ENCODE peak calls at places on chromosomes 2 and 18, in four cellular contexts. C is K562, M is PC-3, U is mesendoderm. R is an unnamed sample.

GRCh38 chr2:98299506-98299905 is 46.8 kb upstream of the CNGA3 start:
- DNase-seq in C (no peak), M (no peak), U (no peak), R (no peak)

GRCh38 chr18:78506031-78506461 is 473.6 kb upstream of the SALL3 start:
- DNase-seq in U (peak), C (no peak), M (no peak), R (no peak)

GRCh38 chr18:48949051-48949605 is 1.6 kb downstream of the SMAD7 start:
- DNase-seq in M (peak), U (no peak), C (no peak), R (peak)

GRCh38 chr2:7866825-7867224 is 815.0 kb upstream of the ID2 start:
- DNase-seq in U (no peak), M (no peak), C (no peak), R (no peak)

GRCh38 chr18:433960-434359 is 66.5 kb downstream of the COLEC12 start:
- DNase-seq in M (no peak), C (no peak), U (no peak), R (peak)

GRCh38 chr18:26405190-26405781 is 143.1 kb downstream of the KCTD1 start:
- DNase-seq in C (peak), U (peak), M (peak), R (no peak)

GRCh38 chr2:143692162-143692561 is 562.9 kb downstream of the ARHGAP15 start:
- DNase-seq in C (no peak), M (no peak), U (peak), R (no peak)

GRCh38 chr2:177317443-177317842 is 52.9 kb upstream of the NFE2L2 start:
- DNase-seq in U (no peak), M (no peak), C (no peak), R (no peak)

GRCh38 chr2:159148891-159149290 is 137.6 kb downstream of the WDSUB1 start:
- DNase-seq in C (no peak), U (no peak), M (no peak), R (no peak)

GRCh38 chr2:9392895-9393757 is 30.2 kb downstream of the ITGB1BP1 start:
- DNase-seq in C (no peak), U (peak), M (no peak), R (peak)
- H3K4me2 ChIP-seq in C (no peak), U (no peak), M (no peak), R (no peak)

GRCh38 chr2:40039543-40039942 is 260.5 kb upstream of the THUMPD2 start:
- DNase-seq in C (no peak), M (no peak), U (no peak), R (no peak)
- H3K4me2 ChIP-seq in C (no peak), M (no peak), U (no peak), R (no peak)

GRCh38 chr2:241112592-241112991 is 10.5 kb upstream of the MTERF4 start:
- DNase-seq in C (no peak), U (no peak), M (no peak), R (no peak)

GRCh38 chr2:241112046-241112445 is 10.0 kb upstream of the MTERF4 start:
- DNase-seq in C (no peak), U (no peak), M (no peak), R (no peak)

GRCh38 chr2:241110607-241111442 is 8.7 kb upstream of the MTERF4 start:
- DNase-seq in U (no peak), M (no peak), C (no peak), R (no peak)

GRCh38 chr2:241110089-241110606 is 8.1 kb upstream of the MTERF4 start:
- DNase-seq in M (no peak), U (no peak), C (no peak), R (no peak)

DNA sequence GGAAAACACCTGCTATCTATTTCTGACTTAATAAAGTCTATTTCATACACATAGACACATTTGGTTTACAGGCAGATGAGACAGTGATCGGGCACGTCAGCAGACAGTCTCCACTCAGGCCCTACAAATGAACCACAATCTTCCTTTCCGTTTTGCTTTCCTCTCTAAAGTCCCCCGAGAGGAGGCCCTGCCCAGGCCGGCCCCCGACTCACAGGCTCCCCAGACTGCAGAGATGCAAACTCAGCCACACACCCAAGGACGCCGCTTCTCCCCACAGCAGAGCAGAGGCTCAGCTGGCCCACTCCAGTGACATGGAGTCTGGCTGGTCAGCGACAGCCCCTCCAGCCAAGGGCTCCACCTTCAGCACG is 9.3 kb upstream of the MTERF4 start:
- DNase-seq in C (no peak), M (no peak), U (no peak), R (no peak)
- H3K4me2 ChIP-seq in C (no peak), M (no peak), U (no peak), R (no peak)

GRCh38 chr2:65096948-65097347 is 33.0 kb downstream of the RAB1A start:
- DNase-seq in U (no peak), C (no peak), M (no peak), R (peak)
- H3K4me2 ChIP-seq in U (no peak), C (no peak), M (no peak), R (no peak)

DNA sequence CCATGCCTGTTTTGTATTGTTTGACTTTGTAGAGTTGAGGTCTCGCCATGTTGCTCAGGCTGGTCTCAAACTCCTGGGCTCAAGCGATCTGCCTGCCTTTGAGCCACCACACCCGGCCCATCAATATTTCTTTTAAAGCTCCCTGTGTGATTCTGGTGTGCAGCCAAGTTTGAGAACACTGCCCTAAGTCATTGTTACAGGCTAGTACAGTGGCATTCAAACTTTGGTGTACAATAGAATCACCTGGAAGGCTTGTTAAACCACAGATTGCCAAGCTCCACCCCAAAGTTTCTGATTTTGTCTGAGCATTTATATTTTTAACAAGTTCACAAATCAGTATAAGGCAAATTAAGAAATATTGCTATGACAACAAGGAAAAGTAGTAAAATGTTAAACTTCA is 100.0 kb downstream of the RBBP8 start:
- DNase-seq in M (peak), C (no peak), U (no peak), R (no peak)
- H3K4me2 ChIP-seq in M (no peak), C (no peak), U (no peak), R (no peak)

GRCh38 chr2:200757414-200757813 is 54.3 kb upstream of the BZW1 start:
- DNase-seq in M (no peak), C (no peak), U (no peak), R (no peak)
- H3K4me2 ChIP-seq in M (peak), C (no peak), U (no peak), R (peak)

DNA sequence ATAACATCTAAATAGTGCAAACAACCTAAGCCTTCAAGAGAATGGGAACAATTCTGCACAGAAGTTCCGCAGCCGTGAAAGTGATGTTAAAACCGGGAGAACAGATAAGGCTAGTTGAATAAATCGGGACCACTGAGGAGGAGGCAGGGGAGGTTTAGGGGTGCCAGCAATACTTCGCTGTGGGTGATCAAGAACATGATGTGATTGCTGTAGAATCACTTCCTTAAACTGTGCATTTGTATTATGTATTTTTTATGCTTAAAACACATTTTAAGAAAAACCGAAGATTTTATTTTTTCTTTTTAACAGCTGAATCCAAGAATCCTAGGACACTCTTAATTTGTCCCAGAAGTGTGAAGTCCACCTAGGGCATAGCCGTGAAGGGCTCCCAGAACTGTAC is 33.6 kb downstream of the TTC32 start:
- DNase-seq in U (no peak), M (no peak), C (no peak), R (no peak)
- H3K4me2 ChIP-seq in U (peak), M (peak), C (no peak), R (peak)

DNA sequence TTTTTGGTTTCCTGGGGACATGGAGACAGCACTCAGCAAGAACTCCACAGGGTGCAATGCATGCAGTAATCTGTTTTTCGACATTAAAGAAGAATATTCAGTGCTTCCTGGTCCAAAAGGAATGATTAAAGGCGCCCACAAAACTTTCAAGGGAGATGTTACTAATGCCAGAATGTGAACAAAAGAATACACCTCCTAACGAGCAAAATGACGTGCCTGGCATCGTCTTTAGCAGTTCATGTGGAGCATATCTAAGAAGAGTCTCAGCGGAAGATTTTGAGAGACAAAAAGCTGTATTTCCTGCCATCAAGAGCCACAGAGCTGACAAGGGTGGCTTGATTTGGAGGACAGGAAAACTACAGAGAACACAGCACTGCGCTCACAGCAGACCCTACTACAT is 173.2 kb downstream of the EIPR1 start:
- DNase-seq in U (no peak), C (no peak), M (no peak), R (no peak)
- H3K4me2 ChIP-seq in U (no peak), C (no peak), M (no peak), R (no peak)

GRCh38 chr18:6728318-6728717 is 1.2 kb upstream of the ARHGAP28 start:
- DNase-seq in M (no peak), C (peak), U (no peak), R (no peak)
- H3K4me2 ChIP-seq in M (peak), C (peak), U (peak), R (no peak)

R was measured in osteoblast.